ENCODE peak calls at places on chromosomes 16 and 17, in eight cellular contexts. R, F, U, K, Q, G, W and N are unnamed samples.

GRCh38 chr17:82297804-82298537 is 19.4 kb downstream of the CD7 start:
- DNase-seq in R (no peak), F (peak), U (peak), K (peak), Q (peak), G (no peak), W (peak), N (peak)

GRCh38 chr17:80832266-80832676 is 159.4 kb upstream of the CHMP6 start:
- DNase-seq in R (peak), F (no peak), U (peak), K (no peak), Q (no peak), G (peak), W (no peak), N (no peak)

GRCh38 chr16:81885976-81886586 is 107.0 kb downstream of the PLCG2 start:
- DNase-seq in R (peak), F (no peak), U (no peak), K (peak), Q (no peak), G (peak), W (no peak), N (no peak)

GRCh38 chr16:89217138-89217387 is 440 bp upstream of the ZNF778 start:
- DNase-seq in R (no peak), F (no peak), U (no peak), K (no peak), Q (no peak), G (no peak), W (no peak), N (no peak)

GRCh38 chr17:4230142-4230541 is 33.6 kb downstream of the ANKFY1 start:
- DNase-seq in R (no peak), F (peak), U (no peak), K (no peak), Q (no peak), G (no peak), W (no peak), N (no peak)

GRCh38 chr17:60901806-60902205 is 224.2 kb downstream of the BCAS3 start:
- DNase-seq in R (no peak), F (peak), U (no peak), K (no peak), Q (no peak), G (no peak), W (no peak), N (no peak)

GRCh38 chr17:40553694-40554534 is 11.4 kb downstream of the CCR7 start:
- DNase-seq in R (no peak), F (no peak), U (peak), K (peak), Q (no peak), G (no peak), W (peak), N (peak)

GRCh38 chr17:20086416-20087074 is 77.4 kb downstream of the SPECC1 start:
- DNase-seq in R (peak), F (no peak), U (no peak), K (no peak), Q (no peak), G (no peak), W (no peak), N (no peak)

GRCh38 chr17:65183736-65184135 is 46.6 kb downstream of the RGS9 start:
- DNase-seq in R (peak), F (no peak), U (no peak), K (no peak), Q (no peak), G (no peak), W (no peak), N (no peak)

GRCh38 chr16:46762583-46762982 is 14.4 kb upstream of the MYLK3 start:
- DNase-seq in R (no peak), F (no peak), U (no peak), K (no peak), Q (no peak), G (no peak), W (no peak), N (no peak)

GRCh38 chr16:48720266-48720665 is 110.3 kb upstream of the N4BP1 start:
- DNase-seq in R (peak), F (no peak), U (no peak), K (peak), Q (no peak), G (peak), W (no peak), N (no peak)

GRCh38 chr16:67447508-67448076 is 16.7 kb downstream of the HSD11B2 start:
- DNase-seq in R (peak), F (no peak), U (no peak), K (peak), Q (no peak), G (peak), W (no peak), N (peak)

GRCh38 chr16:88753191-88753590 is 31.8 kb downstream of the PIEZO1 start:
- DNase-seq in R (no peak), F (no peak), U (no peak), K (no peak), Q (no peak), G (no peak), W (no peak), N (no peak)

GRCh38 chr16:30882429-30883310 is 11.2 kb downstream of the BCL7C start:
- DNase-seq in R (no peak), F (no peak), U (no peak), K (no peak), Q (no peak), G (no peak), W (no peak), N (no peak)